ENCODE peak calls at places on chromosomes 12 and 14, in six cellular contexts. Q, Z, M, E, A and K are unnamed samples.

GRCh38 chr12:114848661-114849060 is 164.7 kb upstream of the TBX3 start:
- DNase-seq in Q (peak; percentile 93), E (no peak), A (peak; percentile 11), M (peak; percentile 91), Z (no peak), K (peak; percentile 55)

GRCh38 chr12:111034911-111035577 is 114.7 kb upstream of the MYL2 start:
- DNase-seq in Z (peak; percentile 13), A (peak; percentile 13), Q (no peak), E (no peak), M (no peak), K (no peak)

GRCh38 chr12:46430340-46430948 is 57.9 kb upstream of the SLC38A2 start:
- DNase-seq in M (peak; percentile 82), A (peak; percentile 92), E (peak; percentile 97), Q (peak; percentile 89), Z (no peak), K (peak; percentile 88)

GRCh38 chr14:37668646-37669045 is 73.2 kb downstream of the TTC6 start:
- DNase-seq in M (peak; percentile 44), A (peak; percentile 62), Q (peak; percentile 84), E (no peak), Z (no peak), K (peak; percentile 53)

GRCh38 chr12:81077329-81077685 is 572 bp upstream of the ACSS3 start:
- DNase-seq in A (no peak), Q (no peak), Z (peak; percentile 80), E (no peak), M (peak; percentile 49), K (peak; percentile 57)

GRCh38 chr12:48817957-48818830 is at the start of gene CACNB3:
- DNase-seq in Q (peak; percentile 43), E (peak; percentile 68), Z (peak; percentile 92), A (peak; percentile 38), M (peak; percentile 29), K (peak; percentile 32)

GRCh38 chr12:131066886-131067490 is 113.3 kb downstream of the ADGRD1 start:
- DNase-seq in E (no peak), Q (no peak), M (no peak), A (no peak), Z (no peak), K (no peak)

GRCh38 chr12:6092784-6093722 is 31.4 kb downstream of the VWF start:
- DNase-seq in Q (peak; percentile 92), Z (no peak), M (peak; percentile 90), A (peak; percentile 95), E (peak; percentile 92), K (peak; percentile 89)

GRCh38 chr12:92597997-92598396 is 104.8 kb upstream of the PLEKHG7 start:
- DNase-seq in Q (peak; percentile 91), A (peak; percentile 94), E (no peak), M (peak; percentile 49), Z (no peak), K (peak; percentile 72)

GRCh38 chr12:95687937-95688336 is 102.6 kb downstream of the NTN4 start:
- DNase-seq in M (no peak), E (no peak), Z (no peak), A (peak; percentile 14), Q (no peak), K (no peak)
- H3K4me2 ChIP-seq in M (no peak overlapping the region), E (no peak overlapping the region), Z (no peak overlapping the region), A (no peak overlapping the region), Q (no peak overlapping the region), K (no peak overlapping the region)

GRCh38 chr12:10636611-10637010 is 23.2 kb upstream of the MAGOHB start:
- DNase-seq in Z (no peak), A (no peak), Q (no peak), E (no peak), M (no peak), K (no peak)
- H3K4me2 ChIP-seq in Z (no peak overlapping the region), A (no peak overlapping the region), Q (no peak overlapping the region), E (no peak overlapping the region), M (no peak overlapping the region), K (no peak overlapping the region)

DNA sequence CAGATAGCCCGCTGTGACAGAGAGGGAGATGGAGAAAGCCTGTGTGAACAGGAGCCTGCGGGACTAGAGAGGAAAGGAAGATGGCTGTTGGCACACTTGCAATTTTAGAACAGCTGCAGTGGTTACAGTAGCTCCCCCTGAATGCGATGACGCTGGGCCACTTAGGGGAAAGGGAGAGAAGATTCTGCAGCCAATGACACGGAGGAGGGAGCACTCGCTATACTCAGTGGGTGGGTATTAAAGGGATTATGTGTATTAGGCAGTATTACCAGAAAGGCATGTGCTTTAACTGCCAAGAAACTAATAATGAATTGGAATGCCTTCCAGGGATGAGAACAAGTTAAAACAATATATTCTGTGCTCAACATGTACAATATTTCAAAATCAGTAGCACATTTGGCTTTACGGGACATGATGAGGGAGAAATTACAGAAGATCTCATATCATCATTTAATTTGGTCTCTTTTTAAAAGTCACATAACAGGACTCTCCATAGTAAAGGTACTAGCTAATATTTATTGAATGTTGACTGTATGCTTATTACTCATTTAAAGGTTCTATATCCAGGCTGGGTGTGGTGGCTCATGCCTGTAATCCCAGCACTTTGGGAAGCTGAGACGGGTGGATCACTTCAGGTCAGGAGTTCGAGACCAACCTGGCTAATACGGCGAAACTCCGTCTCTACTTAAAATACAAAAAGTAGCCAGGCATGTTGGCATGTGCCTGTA is 35.9 kb upstream of the FOS start:
- DNase-seq in A (peak; percentile 84), E (no peak), Z (peak; percentile 65), Q (peak; percentile 87), M (peak; percentile 85), K (peak; percentile 83)
- H3K4me2 ChIP-seq in A (peak overlapping the region; percentile 16), E (no peak overlapping the region), Z (no peak overlapping the region), Q (peak overlapping the region; percentile 1), M (peak overlapping the region; percentile 17), K (peak overlapping the region; percentile 23)

DNA sequence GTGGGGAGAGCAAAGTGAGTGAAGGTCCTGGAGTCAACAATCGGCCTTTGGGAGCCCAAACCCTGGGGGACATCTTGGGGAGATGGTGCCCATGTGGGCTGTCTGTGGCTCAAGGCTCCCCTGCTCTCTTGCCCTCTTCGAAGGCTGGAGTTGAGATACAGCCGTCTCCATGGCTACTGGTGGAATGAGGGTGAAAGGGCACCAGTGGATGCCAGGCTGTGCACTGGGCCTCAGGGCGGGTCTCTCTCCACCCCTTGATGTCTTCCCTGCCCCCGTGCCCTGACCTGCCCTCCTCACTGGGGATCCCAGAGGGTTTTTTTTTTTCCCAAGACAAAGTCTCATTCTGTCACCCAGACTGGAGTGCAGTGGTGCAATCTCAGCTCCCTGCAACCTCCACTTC is 2.0 kb upstream of the ANKRD9 start:
- DNase-seq in E (no peak), M (no peak), A (no peak), Z (no peak), Q (no peak), K (no peak)
- H3K4me2 ChIP-seq in E (no peak overlapping the region), M (no peak overlapping the region), A (no peak overlapping the region), Z (peak overlapping the region; percentile 72), Q (no peak overlapping the region), K (no peak overlapping the region)

GRCh38 chr12:41509655-41510054 is 321.5 kb downstream of the PDZRN4 start:
- DNase-seq in A (no peak), E (no peak), M (no peak), Q (no peak), Z (no peak), K (peak; percentile 6)

GRCh38 chr12:41507286-41507685 is 319.2 kb downstream of the PDZRN4 start:
- DNase-seq in M (no peak), Q (no peak), Z (no peak), A (no peak), E (no peak), K (no peak)

GRCh38 chr12:41510470-41510869 is 322.4 kb downstream of the PDZRN4 start:
- DNase-seq in E (no peak), M (no peak), Z (no peak), Q (no peak), A (no peak), K (no peak)

DNA sequence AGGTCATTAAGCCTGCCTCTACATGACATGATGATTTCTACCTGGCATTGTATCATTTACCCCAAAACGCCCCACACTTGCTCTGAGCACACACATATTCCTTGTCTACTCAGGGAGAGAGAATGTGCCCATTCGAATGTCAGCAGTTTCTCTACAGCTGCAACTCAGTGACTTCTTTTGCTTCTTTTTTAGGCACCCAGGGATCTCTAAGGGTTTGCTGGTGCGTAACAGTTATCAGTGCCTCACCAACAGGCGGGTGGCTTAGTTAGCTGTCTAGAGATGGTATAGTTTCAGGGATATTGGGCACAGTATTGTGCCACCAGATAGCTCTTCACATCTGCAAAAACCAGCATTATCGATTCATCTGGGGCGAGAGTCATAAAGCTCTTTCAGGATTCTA is 316.9 kb downstream of the PDZRN4 start:
- DNase-seq in M (no peak), Q (no peak), E (no peak), Z (no peak), A (no peak), K (no peak)
- H3K4me2 ChIP-seq in M (no peak overlapping the region), Q (no peak overlapping the region), E (no peak overlapping the region), Z (no peak overlapping the region), A (no peak overlapping the region), K (no peak overlapping the region)

DNA sequence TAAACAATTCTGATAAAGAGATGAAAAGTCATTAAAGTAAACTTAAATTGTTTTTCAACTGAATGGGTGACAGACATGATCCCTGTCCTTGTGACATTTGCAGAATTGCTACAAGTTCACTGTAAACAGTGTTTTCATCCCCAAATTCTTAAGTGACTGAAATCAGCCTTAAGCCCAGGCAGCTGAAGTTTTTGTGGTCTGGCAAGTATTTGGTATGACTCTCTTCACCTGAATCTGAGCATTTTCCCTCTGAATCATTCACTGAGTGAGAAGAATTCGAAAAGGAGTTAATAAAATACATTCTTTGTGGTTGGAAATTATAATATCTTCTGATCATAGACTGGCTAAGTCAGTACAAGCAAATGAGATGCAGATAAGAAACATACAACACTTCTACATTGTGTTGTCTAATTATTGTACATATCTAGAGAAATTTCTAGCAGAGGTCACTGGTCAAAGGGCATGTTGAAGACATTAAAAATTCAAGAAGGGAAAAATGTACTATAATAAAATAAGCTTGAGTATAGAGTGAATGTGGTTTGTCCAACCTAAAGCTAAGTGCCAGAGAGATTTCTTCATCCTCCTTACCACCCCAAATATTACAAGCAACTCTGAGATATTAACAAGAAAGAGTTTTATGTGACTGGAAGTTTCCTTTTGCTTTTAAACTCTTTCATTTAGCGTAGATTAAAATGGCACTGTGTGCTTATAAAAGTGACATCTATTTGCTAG is 177.8 kb upstream of the DIO2 start:
- DNase-seq in A (peak; percentile 82), Z (no peak), M (peak; percentile 58), Q (peak; percentile 92), E (no peak), K (peak; percentile 98)
- H3K4me2 ChIP-seq in A (peak overlapping the region; percentile 65), Z (no peak overlapping the region), M (peak overlapping the region; percentile 32), Q (no peak overlapping the region), E (no peak overlapping the region), K (peak overlapping the region; percentile 54)